ENCODE peak calls at places on chromosomes 6 and 20, in four cellular contexts. C is tibial nerve, X is ovary, N is GM23248. B is an unnamed sample. For H3K4me1 and H3K9me3, the result is how much of the 10 kb centered on the place peaks cover.

GRCh38 chr20:21512634-21513180 is 1.2 kb downstream of the NKX2-2 start:
- DNase-seq in C (no peak), X (no peak), N (no peak), B (no peak)

GRCh38 chr6:83849127-83849526 is 4.0 kb upstream of the RIPPLY2 start:
- DNase-seq in C (no peak), X (no peak), N (no peak), B (no peak)

GRCh38 chr6:155201461-155202226 is 62.2 kb upstream of the CLDN20 start:
- DNase-seq in C (no peak), X (no peak), N (peak), B (no peak)

GRCh38 chr20:41169791-41170351 is 32.5 kb downstream of the PLCG1 start:
- DNase-seq in C (no peak), X (peak), N (peak), B (no peak)

GRCh38 chr6:158894192-158894591 is 75.0 kb upstream of the EZR start:
- DNase-seq in C (no peak), X (no peak), N (peak), B (no peak)

GRCh38 chr6:84411060-84411629 is 183.7 kb upstream of the CEP162 start:
- DNase-seq in C (no peak), X (no peak), N (peak), B (no peak)

GRCh38 chr6:16421462-16421960 is 183.1 kb downstream of the GMPR start:
- DNase-seq in C (no peak), X (no peak), N (no peak), B (no peak)

GRCh38 chr6:48615041-48615440 is 504.0 kb upstream of the PTCHD4 start:
- DNase-seq in C (no peak), X (no peak), N (peak), B (no peak)

GRCh38 chr20:49354673-49355072 is 76.8 kb upstream of the ZNFX1 start:
- DNase-seq in C (no peak), X (no peak), N (no peak), B (no peak)

GRCh38 chr6:73409395-73409794 is 14.8 kb downstream of the DDX43 start:
- DNase-seq in C (no peak), X (no peak), N (no peak), B (no peak)

GRCh38 chr20:58722379-58722778 is 29.8 kb downstream of the NPEPL1 start:
- DNase-seq in C (no peak), X (no peak), N (no peak), B (no peak)

GRCh38 chr6:149750136-149750609 is 632 bp downstream of the PCMT1 start:
- DNase-seq in C (no peak), X (no peak), N (peak), B (peak)

GRCh38 chr6:170174124-170174770 is 116.6 kb downstream of the DLL1 start:
- DNase-seq in C (no peak), X (peak), N (no peak), B (no peak)

GRCh38 chr6:45421700-45422540 is 44.2 kb upstream of the SUPT3H start:
- DNase-seq in C (peak), X (peak), N (peak), B (peak)

GRCh38 chr6:109867970-109868358 is 110.1 kb upstream of the GPR6 start:
- DNase-seq in C (no peak), X (peak), N (no peak), B (no peak)

GRCh38 chr6:82331031-82331773 is 32.4 kb upstream of the TPBG start:
- DNase-seq in C (no peak), X (no peak), N (peak), B (no peak)

GRCh38 chr6:144294016-144294415 is 8.9 kb downstream of the UTRN start:
- DNase-seq in C (no peak), X (no peak), N (peak), B (no peak)

GRCh38 chr6:138912308-138912707 is 75.7 kb downstream of the REPS1 start:
- DNase-seq in C (no peak), X (no peak), N (no peak), B (no peak)

GRCh38 chr6:111874030-111874425 is 776 bp upstream of the FYN start:
- DNase-seq in C (no peak), X (no peak), N (peak), B (no peak)

GRCh38 chr20:15854871-15855270 is 718.4 kb downstream of the KIF16B start:
- DNase-seq in C (no peak), X (no peak), N (no peak), B (no peak)

GRCh38 chr20:45971675-45972499 is at the start of gene ZNF335:
- DNase-seq in C (peak), X (peak), N (peak), B (peak)

GRCh38 chr6:36116066-36116465 is 14.2 kb upstream of the MAPK13 start:
- DNase-seq in C (no peak), X (no peak), N (no peak), B (no peak)

GRCh38 chr20:46001498-46001897 is 7.2 kb upstream of the MMP9 start:
- DNase-seq in C (no peak), X (no peak), N (no peak), B (no peak)

GRCh38 chr6:135006386-135006914 is 48.2 kb downstream of the HBS1L start:
- DNase-seq in C (no peak), X (no peak), N (peak), B (no peak)

GRCh38 chr6:67411036-67411435 is 1224.0 kb upstream of the ADGRB3 start:
- DNase-seq in C (no peak), X (no peak), N (no peak), B (no peak)

GRCh38 chr6:79808846-79809245 is 138.5 kb downstream of the ELOVL4 start:
- DNase-seq in C (no peak), X (no peak), N (no peak), B (no peak)

GRCh38 chr6:120077489-120077888 is 727.9 kb upstream of the MAN1A1 start:
- DNase-seq in C (no peak), X (no peak), N (peak), B (no peak)

GRCh38 chr20:59295531-59295930 is 4.9 kb upstream of the EDN3 start:
- DNase-seq in C (no peak), X (no peak), N (no peak), B (no peak)

GRCh38 chr6:25057121-25057520 is 121.4 kb upstream of the RIPOR2 start:
- DNase-seq in C (no peak), X (no peak), N (no peak), B (no peak)

GRCh38 chr6:22113046-22113766 is 183.6 kb downstream of the PRL start:
- DNase-seq in C (no peak), X (peak), N (peak), B (no peak)

GRCh38 chr6:151330130-151330715 is 61.1 kb downstream of the ZBTB2 start:
- DNase-seq in C (no peak), X (no peak), N (peak), B (no peak)

GRCh38 chr6:122996797-122997520 is 924 bp downstream of the CLVS2 start:
- DNase-seq in C (no peak), X (no peak), N (no peak), B (no peak)

GRCh38 chr6:106104941-106105340 is 18.8 kb downstream of the PRDM1 start:
- DNase-seq in C (no peak), X (no peak), N (no peak), B (no peak)
- H3K4me1 ChIP-seq in C (under half), X (under half), N (under half), B (under half)

GRCh38 chr6:28777147-28777461 is 146.7 kb downstream of the TRIM27 start:
- DNase-seq in C (no peak), X (no peak), N (no peak), B (no peak)

GRCh38 chr6:28775052-28775376 is 148.8 kb downstream of the TRIM27 start:
- DNase-seq in C (no peak), X (no peak), N (no peak), B (no peak)

GRCh38 chr6:28776269-28777146 is 147.3 kb downstream of the TRIM27 start:
- DNase-seq in C (no peak), X (no peak), N (no peak), B (no peak)

GRCh38 chr6:28774292-28775051 is 149.3 kb downstream of the TRIM27 start:
- DNase-seq in C (no peak), X (no peak), N (no peak), B (no peak)

GRCh38 chr6:28775405-28776129 is 148.2 kb downstream of the TRIM27 start:
- DNase-seq in C (no peak), X (no peak), N (no peak), B (no peak)
- H3K9me3 ChIP-seq in C (under half), X (under half), N (under half), B (under half)

DNA sequence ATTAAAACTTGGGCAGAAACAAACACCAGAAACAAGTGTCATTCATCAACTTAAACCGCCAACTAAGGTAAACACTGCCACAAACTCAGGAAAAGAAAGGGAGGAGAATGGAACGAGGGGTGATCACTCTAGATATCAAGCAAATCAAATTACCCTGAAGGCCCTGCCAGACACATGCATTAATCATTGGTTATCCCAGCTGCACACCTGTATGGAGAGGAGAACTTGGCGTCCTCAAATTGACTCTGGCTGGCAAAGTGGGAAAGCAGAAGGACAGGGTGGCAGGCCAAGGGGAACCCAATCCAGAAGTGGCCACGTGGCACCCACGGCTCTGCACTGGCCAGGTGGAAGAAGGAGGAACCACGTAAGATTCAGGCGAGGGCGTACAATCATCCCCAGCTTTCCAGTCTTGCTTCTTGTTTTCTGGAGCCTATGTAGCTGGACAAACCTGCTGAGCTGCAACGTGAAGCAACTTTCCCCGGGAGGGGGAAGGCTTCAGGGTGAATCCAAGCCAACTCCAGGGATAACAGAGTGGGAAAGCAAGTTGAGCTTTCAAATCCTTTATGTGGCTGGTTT is 156.2 kb upstream of the JARID2 start:
- DNase-seq in C (no peak), X (no peak), N (no peak), B (no peak)
- H3K27ac ChIP-seq in C (no peak), X (no peak), N (no peak), B (no peak)

DNA sequence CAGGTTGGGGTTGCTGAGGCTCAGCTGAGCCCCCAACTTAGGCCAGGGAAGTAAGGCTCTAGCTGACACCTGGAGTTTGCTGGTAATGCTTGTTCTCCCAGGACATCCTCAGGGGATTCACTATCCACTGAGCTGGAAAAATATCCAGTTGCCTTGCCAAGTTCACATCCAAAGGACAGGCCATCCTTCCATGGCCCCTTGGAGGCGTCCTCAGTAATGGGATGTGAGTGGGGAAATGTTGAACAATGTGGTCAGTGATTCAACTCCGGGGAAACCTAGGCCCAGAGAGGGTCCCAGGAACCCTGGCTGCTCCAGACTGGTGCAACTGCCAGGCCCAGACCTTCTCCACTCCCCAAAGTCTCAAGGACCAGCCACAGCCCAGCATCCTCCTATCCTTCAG is 9.7 kb downstream of the SNTA1 start:
- DNase-seq in C (no peak), X (no peak), N (no peak), B (no peak)
- H3K4me1 ChIP-seq in C (under half), X (under half), N (under half), B (under half)

B was measured in aorta.